ENCODE peak calls at places on chromosomes 11 and 22, in eight cellular contexts. O is neural crest cell, G is spleen, B is endothelial cell, P is fibroblast of mammary gland, N is NB4, H is nephron progenitor cell, X is GM13977. Y is an unnamed sample.

GRCh38 chr11:62592989-62593421 is 1.7 kb upstream of the TUT1 start:
- DNase-seq in O (no peak), G (no peak), P (no peak), B (no peak), N (no peak), H (no peak), X (no peak), Y (no peak)

GRCh38 chr11:3903207-3903896 is 47.9 kb downstream of the STIM1 start:
- DNase-seq in X (no peak), H (no peak), B (no peak), G (no peak), P (no peak), N (peak; percentile 51), O (no peak), Y (no peak)

GRCh38 chr11:63599211-63600122 is 14.8 kb downstream of the PLAAT3 start:
- DNase-seq in H (no peak), N (no peak), G (no peak), P (peak; percentile 88), B (no peak), O (no peak), X (no peak), Y (no peak)

GRCh38 chr11:47327949-47328348 is 24.6 kb downstream of the MYBPC3 start:
- DNase-seq in X (peak; percentile 10), O (no peak), B (no peak), H (no peak), P (no peak), G (no peak), N (no peak), Y (no peak)

GRCh38 chr11:33480636-33481035 is 220.0 kb downstream of the C11orf91 start:
- DNase-seq in N (no peak), P (no peak), H (no peak), B (no peak), O (no peak), G (no peak), X (no peak), Y (no peak)

GRCh38 chr22:17152340-17152739 is 6.7 kb downstream of the HDHD5 start:
- DNase-seq in O (no peak), X (no peak), G (no peak), H (no peak), P (no peak), B (no peak), N (no peak), Y (no peak)

GRCh38 chr11:44260081-44260480 is 49.9 kb downstream of the ALX4 start:
- DNase-seq in B (no peak), N (no peak), O (no peak), G (no peak), X (no peak), H (no peak), P (no peak), Y (no peak)

GRCh38 chr22:29139965-29140782 is 65.5 kb upstream of the EMID1 start:
- DNase-seq in X (no peak), P (peak; percentile 60), N (no peak), H (no peak), O (no peak), G (no peak), B (no peak), Y (no peak)

GRCh38 chr11:28738549-28738948 is 630.4 kb downstream of the METTL15 start:
- DNase-seq in B (no peak), P (no peak), G (no peak), H (no peak), O (no peak), X (no peak), N (no peak), Y (no peak)

GRCh38 chr11:46930089-46930488 is 6.5 kb upstream of the CSTPP1 start:
- DNase-seq in O (no peak), N (peak; percentile 56), X (no peak), B (no peak), P (peak; percentile 64), G (no peak), H (no peak), Y (no peak)

GRCh38 chr22:39244496-39245129 is at the start of gene PDGFB:
- DNase-seq in X (no peak), B (no peak), O (no peak), H (peak; percentile 26), N (peak; percentile 59), P (no peak), G (no peak), Y (no peak)

GRCh38 chr11:7538466-7539454 is 25.0 kb downstream of the PPFIBP2 start:
- DNase-seq in O (no peak), H (no peak), P (no peak), X (no peak), G (no peak), B (no peak), N (no peak), Y (no peak)

GRCh38 chr11:128420943-128421342 is 166.4 kb downstream of the ETS1 start:
- DNase-seq in X (no peak), B (no peak), N (peak; percentile 43), H (no peak), O (no peak), P (peak; percentile 92), G (no peak), Y (no peak)

GRCh38 chr22:41873391-41873790 is 40.5 kb downstream of the SREBF2 start:
- DNase-seq in H (no peak), N (no peak), B (no peak), X (no peak), G (no peak), O (no peak), P (no peak), Y (no peak)

GRCh38 chr11:102577182-102577581 is 46.6 kb upstream of the MMP7 start:
- DNase-seq in N (peak; percentile 74), P (peak; percentile 54), X (no peak), O (no peak), G (no peak), B (no peak), H (no peak), Y (no peak)

GRCh38 chr11:81570669-81571068 is 1163.0 kb downstream of the FAM181B start:
- DNase-seq in P (no peak), N (no peak), O (no peak), X (no peak), B (no peak), G (no peak), H (no peak), Y (no peak)
- TF ChIP-seq CTCF in P (no peak), N (no peak), O (no peak), X (no peak), B (no peak), G (no peak), H (no peak), Y (no peak)

DNA sequence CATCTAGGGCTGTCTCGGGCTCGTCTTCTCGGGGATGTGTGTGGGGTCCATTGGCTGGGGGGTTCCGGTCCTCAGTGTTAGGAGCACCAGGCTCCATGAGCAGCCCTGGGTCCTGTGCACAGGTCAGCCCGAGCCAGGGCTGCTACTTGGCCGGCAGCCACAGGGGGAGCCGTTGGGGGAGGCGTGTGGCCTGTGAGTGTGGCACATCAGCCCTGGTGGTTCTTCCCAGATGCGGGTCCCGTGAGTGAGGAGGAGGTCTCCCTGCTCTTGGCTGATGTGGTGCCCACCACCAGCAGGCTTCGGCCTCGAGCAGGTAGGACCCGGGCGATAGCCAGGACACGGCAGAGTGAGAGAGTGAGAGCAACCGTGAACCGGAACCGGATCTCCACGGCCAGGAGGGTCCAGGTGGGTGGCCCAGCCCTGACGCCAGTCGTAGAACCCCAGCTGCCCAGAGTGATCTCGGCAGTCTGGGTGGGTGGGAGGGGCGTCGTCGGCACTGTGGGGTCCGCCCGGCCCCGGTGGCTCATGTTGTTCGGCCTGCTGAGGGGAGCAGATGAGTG is 18.5 kb downstream of the IRF7 start:
- DNase-seq in O (no peak), H (no peak), P (no peak), B (peak; percentile 51), N (no peak), X (no peak), G (no peak), Y (no peak)
- TF ChIP-seq CTCF in O (peak; percentile 39), H (no peak), P (no peak), B (peak; percentile 21), N (peak; percentile 23), X (peak; percentile 41), G (no peak), Y (no peak)

DNA sequence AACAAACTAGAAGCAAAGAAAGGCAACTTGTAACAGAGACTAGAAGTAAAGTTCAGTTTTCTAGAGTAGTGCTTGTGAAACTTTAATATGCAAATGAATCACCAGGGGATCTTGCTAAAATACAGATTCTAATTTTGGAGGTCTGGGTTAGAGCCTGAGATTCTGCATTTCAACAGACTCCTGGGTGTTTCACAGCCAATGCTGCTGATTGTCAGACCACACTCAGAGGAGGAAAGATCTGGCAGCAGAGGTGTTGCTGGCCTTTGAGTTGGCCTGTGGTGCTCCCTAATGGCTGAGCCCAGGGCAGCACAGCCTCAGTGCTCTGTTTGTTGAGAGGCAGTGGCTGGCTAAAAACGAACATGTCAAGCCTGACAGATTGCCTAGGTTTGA is 5.4 kb downstream of the CRY2 start:
- DNase-seq in B (no peak), X (peak; percentile 70), P (no peak), O (no peak), N (no peak), G (no peak), H (no peak), Y (peak; percentile 65)
- TF ChIP-seq CTCF in B (no peak), X (peak; percentile 51), P (no peak), O (no peak), N (no peak), G (no peak), H (no peak), Y (peak; percentile 62)

GRCh38 chr11:69239320-69240040 is 54.5 kb upstream of the MYEOV start:
- DNase-seq in X (no peak), B (no peak), P (no peak), G (no peak), O (no peak), H (no peak), N (no peak), Y (no peak)

GRCh38 chr11:69241844-69242582 is 51.9 kb upstream of the MYEOV start:
- DNase-seq in G (no peak), H (no peak), B (no peak), P (no peak), O (no peak), X (no peak), N (peak; percentile 30), Y (no peak)

GRCh38 chr11:69241075-69241740 is 52.7 kb upstream of the MYEOV start:
- DNase-seq in N (no peak), H (no peak), O (no peak), X (no peak), P (no peak), B (no peak), G (no peak), Y (no peak)

GRCh38 chr11:69238562-69239319 is 55.2 kb upstream of the MYEOV start:
- DNase-seq in N (no peak), O (no peak), H (no peak), B (no peak), G (no peak), P (no peak), X (peak; percentile 51), Y (peak; percentile 44)

DNA sequence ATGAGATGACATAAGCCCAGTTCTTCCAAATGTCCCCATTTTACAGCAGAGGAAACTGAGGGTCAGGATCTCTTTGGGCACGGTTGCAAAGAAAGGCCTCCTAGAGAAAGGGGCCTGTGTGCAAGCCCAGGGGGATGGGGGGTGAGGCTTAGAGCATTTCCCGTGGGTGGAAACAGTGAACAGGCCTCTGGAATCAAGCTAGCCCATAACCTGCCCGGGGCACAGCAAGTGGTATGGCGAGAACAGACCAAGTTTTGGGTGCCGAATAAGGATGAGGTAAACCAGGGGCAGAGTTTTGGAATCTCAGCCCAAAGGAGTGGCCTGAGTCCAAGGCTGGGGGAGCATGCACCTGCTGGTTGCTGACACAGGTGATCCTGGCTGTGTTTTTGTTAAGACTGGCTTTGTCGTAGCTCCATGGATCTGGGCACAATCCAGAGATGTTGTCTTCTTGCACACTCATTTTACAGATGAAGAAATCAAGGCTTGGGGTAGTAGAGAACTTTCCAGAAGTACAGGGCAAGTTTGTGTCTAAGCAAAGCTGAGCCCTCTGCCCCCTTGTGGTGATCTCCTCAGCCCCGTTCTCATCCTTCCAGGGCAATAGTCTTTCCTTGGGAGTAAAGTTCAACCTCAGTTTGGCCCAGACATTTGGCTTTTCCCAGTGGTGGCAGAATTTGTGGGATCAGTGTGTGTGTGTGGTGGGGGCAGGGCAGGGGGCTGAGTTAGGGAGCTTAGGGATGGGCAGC is 53.5 kb upstream of the MYEOV start:
- DNase-seq in H (no peak), X (no peak), N (peak; percentile 11), B (no peak), G (no peak), O (no peak), P (peak; percentile 26), Y (no peak)
- TF ChIP-seq CTCF in H (no peak), X (peak; percentile 31), N (peak; percentile 41), B (no peak), G (peak; percentile 7), O (peak; percentile 50), P (peak; percentile 47), Y (no peak)

Y was measured in GM10248.